ENCODE peak calls at places on chromosome 6, in ten cellular contexts. X is choroid plexus epithelial cell, O is PC-3, W is fibroblast of lung, I is astrocyte of the spinal cord, B is AG10803, J is fibroblast of the aortic adventitia, S is IMR-90, Z is AG09309, H is body of pancreas. V is an unnamed sample.

GRCh38 chr6:170090561-170090960 is 200.3 kb downstream of the DLL1 start:
- DNase-seq in X (no peak), O (no peak), W (no peak), I (no peak), B (no peak), J (no peak), S (no peak), Z (no peak), H (no peak), V (no peak)

GRCh38 chr6:134170844-134171243 is 118.4 kb upstream of the SLC2A12 start:
- DNase-seq in X (peak; percentile 75), O (no peak), W (peak; percentile 20), I (peak; percentile 44), B (peak; percentile 36), J (peak; percentile 60), S (peak; percentile 51), Z (no peak), H (peak; percentile 34), V (peak; percentile 49)

GRCh38 chr6:134550604-134551003 is 232.7 kb upstream of the SGK1 start:
- DNase-seq in X (peak; percentile 56), O (no peak), W (peak; percentile 57), I (peak; percentile 67), B (peak; percentile 50), J (peak; percentile 81), S (peak; percentile 73), Z (no peak), H (no peak), V (peak; percentile 64)

GRCh38 chr6:165664553-165665383 is 1.7 kb upstream of the PDE10A start:
- DNase-seq in X (peak; percentile 48), O (no peak), W (no peak), I (no peak), B (no peak), J (peak; percentile 29), S (no peak), Z (no peak), H (no peak), V (no peak)

GRCh38 chr6:147508073-147508870 is at the start of gene SAMD5:
- DNase-seq in X (peak; percentile 69), O (peak; percentile 75), W (peak; percentile 72), I (peak; percentile 72), B (peak; percentile 36), J (peak; percentile 35), S (peak; percentile 68), Z (peak; percentile 31), H (peak; percentile 53), V (peak; percentile 43)

GRCh38 chr6:134623391-134623790 is 305.5 kb upstream of the SGK1 start:
- DNase-seq in X (no peak), O (no peak), W (no peak), I (no peak), B (no peak), J (no peak), S (no peak), Z (no peak), H (no peak), V (no peak)

GRCh38 chr6:48535569-48535968 is 424.6 kb upstream of the PTCHD4 start:
- DNase-seq in X (peak; percentile 81), O (peak; percentile 80), W (peak; percentile 86), I (peak; percentile 77), B (peak; percentile 1), J (peak; percentile 57), S (peak; percentile 4), Z (no peak), H (no peak), V (peak; percentile 90)

GRCh38 chr6:126812651-126813050 is 305.8 kb upstream of the RSPO3 start:
- DNase-seq in X (peak; percentile 70), O (no peak), W (peak; percentile 64), I (peak; percentile 13), B (peak; percentile 32), J (peak; percentile 45), S (no peak), Z (no peak), H (no peak), V (peak; percentile 26)

GRCh38 chr6:6790891-6791290 is 202.4 kb downstream of the LY86 start:
- DNase-seq in X (no peak), O (peak; percentile 96), W (no peak), I (no peak), B (no peak), J (no peak), S (peak; percentile 15), Z (no peak), H (no peak), V (no peak)

GRCh38 chr6:10449751-10450150 is 34.9 kb upstream of the TFAP2A start:
- DNase-seq in X (no peak), O (peak; percentile 38), W (no peak), I (no peak), B (no peak), J (no peak), S (no peak), Z (no peak), H (no peak), V (no peak)

GRCh38 chr6:66865771-66866170 is 1158.7 kb upstream of the EYS start:
- DNase-seq in X (peak; percentile 61), O (peak; percentile 81), W (peak; percentile 49), I (peak; percentile 65), B (no peak), J (no peak), S (no peak), Z (no peak), H (no peak), V (peak; percentile 19)

GRCh38 chr6:63502165-63502564 is 70.1 kb upstream of the LOC128125822 start:
- DNase-seq in X (no peak), O (peak; percentile 12), W (no peak), I (no peak), B (no peak), J (no peak), S (no peak), Z (no peak), H (no peak), V (no peak)

GRCh38 chr6:125888989-125889656 is 67.4 kb upstream of the HINT3 start:
- DNase-seq in X (peak; percentile 69), O (peak; percentile 69), W (peak; percentile 56), I (peak; percentile 13), B (peak; percentile 12), J (peak; percentile 46), S (peak; percentile 40), Z (no peak), H (peak; percentile 36), V (peak; percentile 56)

GRCh38 chr6:87745966-87746721 is 44.1 kb upstream of the AKIRIN2 start:
- DNase-seq in X (no peak), O (no peak), W (no peak), I (no peak), B (peak; percentile 59), J (no peak), S (no peak), Z (no peak), H (no peak), V (no peak)

GRCh38 chr6:6676910-6677441 is 88.5 kb downstream of the LY86 start:
- DNase-seq in X (peak; percentile 83), O (peak; percentile 93), W (peak; percentile 77), I (peak; percentile 69), B (peak; percentile 73), J (peak; percentile 87), S (peak; percentile 69), Z (peak; percentile 31), H (peak; percentile 84), V (peak; percentile 74)

GRCh38 chr6:129749749-129750120 is 39.8 kb upstream of the ARHGAP18 start:
- DNase-seq in X (peak; percentile 91), O (peak; percentile 76), W (peak; percentile 89), I (peak; percentile 69), B (peak; percentile 90), J (peak; percentile 90), S (peak; percentile 83), Z (peak; percentile 68), H (no peak), V (peak; percentile 91)

GRCh38 chr6:129748901-129749748 is 39.1 kb upstream of the ARHGAP18 start:
- DNase-seq in X (peak; percentile 46), O (peak; percentile 77), W (peak; percentile 52), I (peak; percentile 78), B (peak; percentile 50), J (peak; percentile 52), S (peak; percentile 77), Z (peak; percentile 48), H (no peak), V (peak; percentile 84)

GRCh38 chr6:129747588-129748112 is 37.7 kb upstream of the ARHGAP18 start:
- DNase-seq in X (no peak), O (no peak), W (no peak), I (no peak), B (no peak), J (no peak), S (no peak), Z (no peak), H (no peak), V (no peak)

GRCh38 chr6:129748212-129748900 is 38.4 kb upstream of the ARHGAP18 start:
- DNase-seq in X (peak; percentile 89), O (peak; percentile 70), W (peak; percentile 76), I (peak; percentile 78), B (peak; percentile 57), J (peak; percentile 60), S (peak; percentile 61), Z (peak; percentile 20), H (no peak), V (peak; percentile 76)

GRCh38 chr6:129750390-129750789 is 40.4 kb upstream of the ARHGAP18 start:
- DNase-seq in X (peak; percentile 65), O (no peak), W (peak; percentile 30), I (no peak), B (no peak), J (no peak), S (no peak), Z (no peak), H (no peak), V (peak; percentile 50)
- H3K4me3 ChIP-seq in X (no peak overlapping the region), O (no peak overlapping the region), W (no peak overlapping the region), I (no peak overlapping the region), B (no peak overlapping the region), J (no peak overlapping the region), S (no peak overlapping the region), Z (no peak overlapping the region), H (no peak overlapping the region), V (no peak overlapping the region)

GRCh38 chr6:19472850-19473249 is 364.3 kb upstream of the ID4 start:
- DNase-seq in X (peak; percentile 18), O (peak; percentile 49), W (no peak), I (no peak), B (no peak), J (no peak), S (no peak), Z (no peak), H (peak; percentile 14), V (peak; percentile 8)
- TF ChIP-seq CTCF in X (peak; percentile 54), O (peak; percentile 51), W (peak; percentile 45), I (peak; percentile 33), B (peak; percentile 33), J (peak; percentile 36), S (no peak), Z (peak; percentile 37), H (no peak), V (peak; percentile 40)

GRCh38 chr6:155341130-155341828 is 27.0 kb upstream of the TFB1M start:
- DNase-seq in X (peak; percentile 67), O (peak; percentile 74), W (peak; percentile 49), I (peak; percentile 81), B (peak; percentile 56), J (peak; percentile 70), S (peak; percentile 74), Z (peak; percentile 44), H (no peak), V (peak; percentile 89)
- H3K4me3 ChIP-seq in X (no peak overlapping the region), O (no peak overlapping the region), W (no peak overlapping the region), I (no peak overlapping the region), B (no peak overlapping the region), J (no peak overlapping the region), S (no peak overlapping the region), Z (no peak overlapping the region), H (no peak overlapping the region), V (no peak overlapping the region)

DNA sequence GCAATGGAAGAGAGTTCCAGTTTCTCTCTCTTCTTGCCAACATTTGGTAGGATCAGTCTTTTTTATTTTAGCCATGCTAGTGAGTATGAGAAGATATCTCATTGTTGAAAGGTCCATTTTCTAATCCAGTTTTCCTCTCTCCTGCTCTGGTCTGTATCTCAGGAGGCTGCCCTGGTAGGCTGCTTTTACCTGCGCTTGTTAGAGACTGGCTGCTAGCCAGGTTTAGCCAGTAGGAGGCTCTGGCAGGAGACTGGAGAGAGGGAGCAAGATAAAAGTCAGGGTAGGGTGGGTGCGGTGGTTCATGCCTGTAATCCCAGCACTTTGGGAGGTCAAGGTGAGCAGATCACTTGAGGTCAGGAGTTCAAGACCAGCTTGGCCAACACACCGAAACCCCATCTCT is 68.6 kb upstream of the FOXP4 start:
- DNase-seq in X (no peak), O (no peak), W (no peak), I (no peak), B (no peak), J (no peak), S (no peak), Z (no peak), H (no peak), V (no peak)
- TF ChIP-seq CTCF in X (no peak), O (no peak), W (no peak), I (no peak), B (no peak), J (no peak), S (no peak), Z (no peak), H (no peak), V (no peak)

V was measured in fibroblast of mammary gland.